ENCODE peak calls at places on chromosomes 13 and 19, in four cellular contexts. One of them, this sample, is unnamed. For H3K4me1, the result is how much of the 10 kb centered on the place peaks cover.

GRCh38 chr19:50434525-50434924 is 1.8 kb downstream of the MYBPC2 start:
- DNase-seq in heart right ventricle: no peak
- DNase-seq in tibial artery: no peak
- DNase-seq in right atrium auricular region: no peak
- DNase-seq in this sample: no peak

GRCh38 chr13:95226476-95226875 is 74.8 kb downstream of the ABCC4 start:
- DNase-seq in heart right ventricle: no peak
- DNase-seq in tibial artery: no peak
- DNase-seq in right atrium auricular region: no peak
- DNase-seq in this sample: no peak

GRCh38 chr13:67932991-67933390 is 702.9 kb upstream of the PCDH9 start:
- DNase-seq in heart right ventricle: no peak
- DNase-seq in tibial artery: no peak
- DNase-seq in right atrium auricular region: no peak
- DNase-seq in this sample: no peak

GRCh38 chr19:44653977-44654784 is 10.5 kb downstream of the PVR start:
- DNase-seq in heart right ventricle: peak
- DNase-seq in tibial artery: peak
- DNase-seq in right atrium auricular region: peak
- DNase-seq in this sample: peak

GRCh38 chr13:99265823-99266426 is 7.7 kb upstream of the GPR18 start:
- DNase-seq in heart right ventricle: no peak
- DNase-seq in tibial artery: no peak
- DNase-seq in right atrium auricular region: no peak
- DNase-seq in this sample: no peak

GRCh38 chr19:18941628-18942354 is 774 bp upstream of the HOMER3 start:
- DNase-seq in heart right ventricle: no peak
- DNase-seq in tibial artery: no peak
- DNase-seq in right atrium auricular region: no peak
- DNase-seq in this sample: no peak

GRCh38 chr13:42753697-42754096 is 27.7 kb upstream of the FAM216B start:
- DNase-seq in heart right ventricle: no peak
- DNase-seq in tibial artery: no peak
- DNase-seq in right atrium auricular region: no peak
- DNase-seq in this sample: no peak

GRCh38 chr13:106617561-106617960 is 49.6 kb upstream of the ARGLU1 start:
- DNase-seq in heart right ventricle: no peak
- DNase-seq in tibial artery: no peak
- DNase-seq in right atrium auricular region: no peak
- DNase-seq in this sample: no peak

GRCh38 chr19:33819875-33820781 is 23.5 kb downstream of the KCTD15 start:
- DNase-seq in heart right ventricle: peak
- DNase-seq in tibial artery: peak
- DNase-seq in right atrium auricular region: peak
- DNase-seq in this sample: peak

GRCh38 chr13:77693449-77693940 is 4.0 kb upstream of the SLAIN1 start:
- DNase-seq in heart right ventricle: no peak
- DNase-seq in tibial artery: no peak
- DNase-seq in right atrium auricular region: no peak
- DNase-seq in this sample: no peak

GRCh38 chr19:1770866-1771576 is 17.7 kb downstream of the ONECUT3 start:
- DNase-seq in heart right ventricle: no peak
- DNase-seq in tibial artery: no peak
- DNase-seq in right atrium auricular region: no peak
- DNase-seq in this sample: no peak

GRCh38 chr19:54674021-54674617 is 11.3 kb downstream of the LILRB4 start:
- DNase-seq in heart right ventricle: no peak
- DNase-seq in tibial artery: no peak
- DNase-seq in right atrium auricular region: no peak
- DNase-seq in this sample: no peak

GRCh38 chr13:114049026-114049425 is 75.2 kb upstream of the C13orf46 start:
- DNase-seq in heart right ventricle: no peak
- DNase-seq in tibial artery: no peak
- DNase-seq in right atrium auricular region: no peak
- DNase-seq in this sample: no peak

GRCh38 chr19:19021115-19021514 is 12.2 kb downstream of the SUGP2 start:
- DNase-seq in heart right ventricle: no peak
- DNase-seq in tibial artery: no peak
- DNase-seq in right atrium auricular region: no peak
- DNase-seq in this sample: no peak

GRCh38 chr13:113553541-113554332 is 30.8 kb upstream of the TFDP1 start:
- DNase-seq in heart right ventricle: no peak
- DNase-seq in tibial artery: peak
- DNase-seq in right atrium auricular region: peak
- DNase-seq in this sample: peak

GRCh38 chr13:102236341-102236740 is 165.5 kb downstream of the FGF14 start:
- DNase-seq in heart right ventricle: no peak
- DNase-seq in tibial artery: no peak
- DNase-seq in right atrium auricular region: no peak
- DNase-seq in this sample: no peak

GRCh38 chr19:13463296-13463695 is 43.0 kb downstream of the CACNA1A start:
- DNase-seq in heart right ventricle: peak
- DNase-seq in tibial artery: no peak
- DNase-seq in right atrium auricular region: no peak
- DNase-seq in this sample: no peak

GRCh38 chr13:65855276-65855675 is 1374.9 kb downstream of the PCDH9 start:
- DNase-seq in heart right ventricle: no peak
- DNase-seq in tibial artery: no peak
- DNase-seq in right atrium auricular region: no peak
- DNase-seq in this sample: no peak

GRCh38 chr13:70798385-70798784 is 690.1 kb upstream of the KLHL1 start:
- DNase-seq in heart right ventricle: no peak
- DNase-seq in tibial artery: no peak
- DNase-seq in right atrium auricular region: no peak
- DNase-seq in this sample: no peak

GRCh38 chr13:112703935-112704633 is 14.2 kb downstream of the ATP11A start:
- DNase-seq in heart right ventricle: peak
- DNase-seq in tibial artery: peak
- DNase-seq in right atrium auricular region: no peak
- DNase-seq in this sample: no peak

GRCh38 chr19:49136771-49137171 is 17.4 kb downstream of the PPFIA3 start:
- DNase-seq in heart right ventricle: peak
- DNase-seq in tibial artery: no peak
- DNase-seq in right atrium auricular region: peak
- DNase-seq in this sample: no peak

GRCh38 chr19:42216653-42217521 is 590 bp downstream of the DEDD2 start:
- DNase-seq in heart right ventricle: peak
- DNase-seq in tibial artery: peak
- DNase-seq in right atrium auricular region: no peak
- DNase-seq in this sample: peak

GRCh38 chr13:76020421-76020955 is 384.4 kb downstream of the LMO7 start:
- DNase-seq in heart right ventricle: no peak
- DNase-seq in tibial artery: no peak
- DNase-seq in right atrium auricular region: no peak
- DNase-seq in this sample: no peak

GRCh38 chr13:91406619-91407018 is 8.2 kb downstream of the GPC5 start:
- DNase-seq in heart right ventricle: no peak
- DNase-seq in tibial artery: no peak
- DNase-seq in right atrium auricular region: no peak
- DNase-seq in this sample: no peak

GRCh38 chr19:1009043-1009975 is 9.1 kb downstream of the GRIN3B start:
- DNase-seq in heart right ventricle: no peak
- DNase-seq in tibial artery: no peak
- DNase-seq in right atrium auricular region: no peak
- DNase-seq in this sample: no peak

GRCh38 chr13:70668293-70668692 is 560.0 kb upstream of the KLHL1 start:
- DNase-seq in heart right ventricle: no peak
- DNase-seq in tibial artery: no peak
- DNase-seq in right atrium auricular region: no peak
- DNase-seq in this sample: no peak

GRCh38 chr19:5985098-5985783 is 7.3 kb upstream of the RANBP3 start:
- DNase-seq in heart right ventricle: no peak
- DNase-seq in tibial artery: no peak
- DNase-seq in right atrium auricular region: no peak
- DNase-seq in this sample: no peak

GRCh38 chr13:21671793-21672680 is 1.2 kb downstream of the FGF9 start:
- DNase-seq in heart right ventricle: no peak
- DNase-seq in tibial artery: no peak
- DNase-seq in right atrium auricular region: no peak
- DNase-seq in this sample: no peak

GRCh38 chr19:1154731-1155351 is 19.2 kb downstream of the SBNO2 start:
- DNase-seq in heart right ventricle: peak
- DNase-seq in tibial artery: peak
- DNase-seq in right atrium auricular region: peak
- DNase-seq in this sample: peak

GRCh38 chr13:50685491-50685890 is 158.0 kb downstream of the DLEU7 start:
- DNase-seq in heart right ventricle: peak
- DNase-seq in tibial artery: peak
- DNase-seq in right atrium auricular region: peak
- DNase-seq in this sample: no peak

GRCh38 chr13:110944121-110944967 is 29.5 kb upstream of the ANKRD10 start:
- DNase-seq in heart right ventricle: peak
- DNase-seq in tibial artery: no peak
- DNase-seq in right atrium auricular region: no peak
- DNase-seq in this sample: no peak

GRCh38 chr19:12603714-12604113 is 6.9 kb downstream of the ZNF490 start:
- DNase-seq in heart right ventricle: no peak
- DNase-seq in tibial artery: peak
- DNase-seq in right atrium auricular region: no peak
- DNase-seq in this sample: no peak

GRCh38 chr13:30256713-30257432 is 50.5 kb downstream of the KATNAL1 start:
- DNase-seq in heart right ventricle: no peak
- DNase-seq in tibial artery: no peak
- DNase-seq in right atrium auricular region: no peak
- DNase-seq in this sample: no peak
- TF ChIP-seq CTCF in heart right ventricle: peak
- TF ChIP-seq CTCF in tibial artery: no peak
- TF ChIP-seq CTCF in right atrium auricular region: peak
- TF ChIP-seq CTCF in this sample: no peak

DNA sequence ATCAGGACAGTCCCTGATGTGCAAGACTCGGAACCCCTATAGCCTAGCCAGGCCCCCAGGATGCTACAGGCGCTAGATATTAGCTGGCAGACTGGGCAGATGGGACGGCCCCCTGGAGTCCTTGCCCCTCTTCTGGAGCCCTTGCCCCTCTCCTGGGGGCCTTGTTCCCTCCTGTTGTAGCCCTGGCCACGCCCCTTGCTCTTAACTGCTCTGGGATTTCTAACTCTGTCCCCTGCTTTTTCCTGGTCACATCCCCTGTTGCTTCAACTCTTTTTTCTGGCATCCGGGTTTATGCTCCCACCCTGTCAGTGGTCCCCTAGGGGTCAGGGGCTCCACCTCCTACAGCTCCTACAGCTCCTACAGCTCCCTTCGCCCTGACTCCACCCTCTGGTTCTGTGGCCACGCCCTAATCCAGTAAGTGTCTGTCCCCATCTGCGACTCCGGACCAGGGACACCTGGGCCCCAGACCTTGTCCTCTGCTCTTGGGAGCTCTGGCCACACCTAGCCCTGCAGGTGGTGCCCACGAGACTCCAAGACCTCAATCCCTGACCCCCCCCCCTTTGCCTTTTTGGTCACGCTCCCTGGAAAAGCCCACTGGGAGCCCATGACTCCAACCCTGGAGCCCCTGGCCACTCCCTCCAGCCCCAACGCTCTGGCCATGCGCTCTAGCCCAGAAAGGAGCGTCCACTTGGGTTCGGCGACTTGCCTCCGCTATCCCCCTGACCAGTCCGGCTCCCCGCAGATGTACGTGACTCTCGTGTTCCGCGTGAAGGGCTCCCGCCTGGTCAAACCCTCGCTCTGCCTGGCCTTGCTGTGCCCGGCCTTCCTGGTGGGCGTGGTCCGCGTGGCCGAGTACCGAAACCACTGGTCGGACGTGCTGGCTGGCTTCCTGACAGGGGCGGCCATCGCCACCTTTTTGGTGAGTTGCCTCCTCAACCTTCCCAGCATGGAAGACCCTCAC is 6.8 kb downstream of the PLPPR2 start:
- DNase-seq in heart right ventricle: no peak
- DNase-seq in tibial artery: no peak
- DNase-seq in right atrium auricular region: no peak
- DNase-seq in this sample: no peak
- H3K4me3 ChIP-seq in heart right ventricle: no peak
- H3K4me3 ChIP-seq in tibial artery: no peak
- H3K4me3 ChIP-seq in right atrium auricular region: no peak
- H3K4me3 ChIP-seq in this sample: no peak

DNA sequence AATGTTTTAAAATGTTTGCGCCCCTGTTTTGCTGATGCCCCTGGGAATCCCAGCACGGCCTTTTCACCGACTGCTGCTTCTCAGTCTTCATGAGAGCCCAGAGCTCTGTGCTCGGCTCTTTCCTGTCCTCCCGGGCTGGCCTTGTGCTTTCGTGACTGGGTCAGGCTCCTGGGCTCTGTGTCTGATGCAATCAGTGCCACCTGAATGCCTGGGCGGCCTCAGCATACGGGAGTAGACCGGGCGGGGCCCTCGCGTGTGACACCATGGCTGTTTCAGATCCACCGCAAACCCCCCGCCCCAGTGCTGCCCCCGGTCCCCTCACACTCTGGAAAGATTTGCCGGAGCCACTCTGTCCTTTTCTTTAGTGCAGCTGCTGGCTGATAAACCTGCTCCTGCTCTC is 21.4 kb downstream of the PABPC3 start:
- DNase-seq in heart right ventricle: no peak
- DNase-seq in tibial artery: no peak
- DNase-seq in right atrium auricular region: no peak
- DNase-seq in this sample: no peak
- H3K4me1 ChIP-seq in heart right ventricle: under half
- H3K4me1 ChIP-seq in tibial artery: under half
- H3K4me1 ChIP-seq in right atrium auricular region: under half
- H3K4me1 ChIP-seq in this sample: under half

DNA sequence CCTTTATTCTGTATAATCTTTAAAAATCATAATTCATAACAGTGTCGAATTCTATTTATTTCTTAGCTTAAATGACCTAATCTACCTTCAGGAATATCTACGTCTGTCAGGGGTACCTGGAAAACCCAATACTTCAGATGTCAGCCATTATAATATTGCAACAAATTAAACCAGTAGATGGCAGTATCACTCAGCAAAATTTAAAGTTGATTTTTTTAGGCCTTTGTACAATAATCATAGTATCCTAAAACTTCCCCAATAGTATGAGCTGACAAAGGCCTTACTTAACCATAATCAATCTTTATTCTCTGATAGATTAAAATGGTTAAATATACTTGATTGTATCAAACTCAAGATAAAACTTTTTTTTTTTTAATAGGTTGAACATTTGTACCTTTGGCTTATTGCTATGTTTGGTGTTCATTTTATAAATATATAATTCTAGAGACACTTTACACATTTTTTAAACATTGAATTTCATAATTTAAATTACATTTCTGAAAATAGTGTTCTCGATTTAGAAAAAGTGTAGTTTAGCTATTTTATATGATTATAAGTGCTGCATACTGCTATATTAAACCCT is 830.2 kb upstream of the SPRY2 start:
- DNase-seq in heart right ventricle: no peak
- DNase-seq in tibial artery: no peak
- DNase-seq in right atrium auricular region: no peak
- DNase-seq in this sample: no peak
- TF ChIP-seq CTCF in heart right ventricle: peak
- TF ChIP-seq CTCF in tibial artery: peak
- TF ChIP-seq CTCF in right atrium auricular region: peak
- TF ChIP-seq CTCF in this sample: peak

DNA sequence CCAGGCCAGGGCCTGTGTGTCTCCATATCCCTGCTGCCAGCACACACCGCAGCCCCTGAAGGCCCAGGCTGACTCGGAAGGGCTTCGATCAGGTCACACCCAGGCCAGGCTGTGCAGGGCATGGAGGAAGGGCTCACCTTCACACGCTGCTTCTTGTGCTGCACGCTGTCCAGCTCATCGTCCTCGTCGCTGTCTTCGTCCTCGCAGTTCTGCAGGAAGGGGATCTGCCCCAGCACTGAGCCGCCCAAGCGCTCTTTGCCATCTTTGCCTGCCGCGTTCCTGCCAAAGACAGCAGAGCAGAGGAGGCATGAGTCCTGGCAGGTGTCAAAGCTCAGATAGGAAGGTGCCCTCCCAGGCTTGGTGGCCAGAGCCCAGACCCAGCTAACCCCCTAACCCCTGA is 13.7 kb upstream of the PRKD2 start:
- DNase-seq in heart right ventricle: no peak
- DNase-seq in tibial artery: no peak
- DNase-seq in right atrium auricular region: no peak
- DNase-seq in this sample: no peak
- H3K4me3 ChIP-seq in heart right ventricle: no peak
- H3K4me3 ChIP-seq in tibial artery: no peak
- H3K4me3 ChIP-seq in right atrium auricular region: no peak
- H3K4me3 ChIP-seq in this sample: no peak